ENCODE peak calls at places on chromosomes 5 and 9, in five cellular contexts. C is mucosa of descending colon; M is activated naive CD4-positive, alpha-beta T cell; T is AG20443; V is kidney tubule cell. E is an unnamed sample.

GRCh38 chr9:92747459-92748232 is 17.0 kb downstream of the BICD2 start:
- DNase-seq in C (peak), M (no peak), T (peak), V (peak), E (no peak)

GRCh38 chr5:30040483-30041116 is 1152.9 kb upstream of the CDH6 start:
- DNase-seq in C (no peak), M (no peak), T (peak), V (peak), E (no peak)

GRCh38 chr5:174801798-174802197 is 77.4 kb downstream of the MSX2 start:
- DNase-seq in C (no peak), M (no peak), T (no peak), V (no peak), E (no peak)

GRCh38 chr5:145521066-145521465 is 314.1 kb downstream of the PRELID2 start:
- DNase-seq in C (no peak), M (no peak), T (no peak), V (no peak), E (no peak)

GRCh38 chr9:101711330-101711941 is 27.0 kb downstream of the GRIN3A start:
- DNase-seq in C (no peak), M (no peak), T (peak), V (peak), E (no peak)

GRCh38 chr5:55232985-55233928 is at the start of gene CCNO:
- DNase-seq in C (peak), M (peak), T (peak), V (peak), E (no peak)

GRCh38 chr5:143008809-143009521 is 238.8 kb downstream of the ARHGAP26 start:
- DNase-seq in C (no peak), M (peak), T (peak), V (peak), E (peak)

GRCh38 chr5:175321927-175322532 is 122.0 kb downstream of the DRD1 start:
- DNase-seq in C (no peak), M (no peak), T (peak), V (peak), E (no peak)

GRCh38 chr5:163938595-163938994 is 433.2 kb downstream of the MAT2B start:
- DNase-seq in C (no peak), M (no peak), T (no peak), V (no peak), E (no peak)

GRCh38 chr9:13002740-13003139 is 227.9 kb downstream of the LURAP1L start:
- DNase-seq in C (no peak), M (no peak), T (no peak), V (no peak), E (no peak)

GRCh38 chr5:79707535-79707934 is 17.9 kb downstream of the CMYA5 start:
- DNase-seq in C (no peak), M (no peak), T (no peak), V (no peak), E (no peak)

GRCh38 chr5:111364992-111365391 is 140.8 kb downstream of the CAMK4 start:
- DNase-seq in C (no peak), M (no peak), T (no peak), V (peak), E (no peak)

GRCh38 chr5:108606185-108606584 is 141.5 kb upstream of the FER start:
- DNase-seq in C (no peak), M (no peak), T (no peak), V (no peak), E (no peak)

GRCh38 chr5:98085593-98085992 is 687.9 kb upstream of the RGMB start:
- DNase-seq in C (no peak), M (no peak), T (no peak), V (no peak), E (no peak)

GRCh38 chr5:66947458-66947857 is 249.1 kb downstream of the CD180 start:
- DNase-seq in C (no peak), M (no peak), T (no peak), V (no peak), E (no peak)

GRCh38 chr9:3858961-3859360 is 333.2 kb upstream of the RFX3 start:
- DNase-seq in C (no peak), M (no peak), T (no peak), V (peak), E (no peak)

GRCh38 chr5:13378073-13378472 is 566.4 kb downstream of the DNAH5 start:
- DNase-seq in C (no peak), M (no peak), T (no peak), V (peak), E (no peak)

GRCh38 chr5:173812811-173813550 is 75.2 kb upstream of the CPEB4 start:
- DNase-seq in C (no peak), M (no peak), T (no peak), V (no peak), E (no peak)

GRCh38 chr5:40394715-40395114 is 285.0 kb upstream of the PTGER4 start:
- DNase-seq in C (no peak), M (no peak), T (no peak), V (no peak), E (no peak)

GRCh38 chr5:128304121-128304520 is 220.6 kb downstream of the SLC12A2 start:
- DNase-seq in C (no peak), M (no peak), T (no peak), V (peak), E (no peak)

GRCh38 chr5:79069488-79070001 is at the start of the genes BHMT2 and DMGDH:
- DNase-seq in C (no peak), M (no peak), T (peak), V (peak), E (no peak)

GRCh38 chr9:73230257-73230656 is 78.6 kb downstream of the ANXA1 start:
- DNase-seq in C (no peak), M (no peak), T (no peak), V (no peak), E (no peak)

GRCh38 chr9:61666849-61667371 is 477.1 kb downstream of the SPATA31A7 start:
- DNase-seq in C (no peak), M (no peak), T (no peak), V (no peak), E (no peak)

GRCh38 chr9:10252174-10252573 is 360.6 kb downstream of the PTPRD start:
- DNase-seq in C (no peak), M (no peak), T (no peak), V (peak), E (no peak)

GRCh38 chr9:136122425-136123383 is 4.0 kb upstream of the TMEM250 start:
- DNase-seq in C (peak), M (peak), T (peak), V (peak), E (peak)

GRCh38 chr5:174172104-174172965 is 126.8 kb downstream of the NSG2 start:
- DNase-seq in C (no peak), M (no peak), T (no peak), V (no peak), E (no peak)

GRCh38 chr5:65955746-65956145 is 29.4 kb downstream of the ERBIN start:
- DNase-seq in C (no peak), M (no peak), T (no peak), V (no peak), E (no peak)

GRCh38 chr5:35029333-35029732 is 18.4 kb downstream of the AGXT2 start:
- DNase-seq in C (no peak), M (no peak), T (no peak), V (peak), E (no peak)

GRCh38 chr5:71810023-71810422 is 90.9 kb downstream of the CARTPT start:
- DNase-seq in C (no peak), M (no peak), T (no peak), V (no peak), E (no peak)

GRCh38 chr9:136860529-136860928 is 5.6 kb downstream of the EDF1 start:
- DNase-seq in C (peak), M (no peak), T (no peak), V (no peak), E (no peak)

GRCh38 chr5:59798862-59799667 is 94.5 kb downstream of the PDE4D start:
- DNase-seq in C (no peak), M (no peak), T (no peak), V (peak), E (no peak)

E was measured in stimulated activated CD4-positive, alpha-beta T cell treated with anti-CD3 and anti-CD28 coated beads, Interleukin-1b, Interleukin-23, amount 100 ng/mL, for 1 hour.